ENCODE peak calls at places on chromosomes 11 and 22, in six cellular contexts. One of them, this sample, is unnamed.
A peak's percentile ranks its signal among the peaks of the same experiment; 100 is the strongest.

GRCh38 chr11:101470881-101471535 is 112.8 kb downstream of the TRPC6 start:
- DNase-seq in adrenal gland: no peak
- DNase-seq in psoas muscle: no peak
- DNase-seq in neural progenitor cell: no peak
- DNase-seq in upper lobe of right lung: no peak
- DNase-seq in tibial nerve: no peak
- DNase-seq in this sample: no peak

GRCh38 chr11:2303627-2304155 is 1.9 kb downstream of the TSPAN32 start:
- DNase-seq in adrenal gland: no peak
- DNase-seq in psoas muscle: peak; percentile 48
- DNase-seq in neural progenitor cell: no peak
- DNase-seq in upper lobe of right lung: peak; percentile 63
- DNase-seq in tibial nerve: no peak
- DNase-seq in this sample: peak; percentile 75

GRCh38 chr11:69215784-69216415 is 60.2 kb downstream of the SMIM38 start:
- DNase-seq in adrenal gland: no peak
- DNase-seq in psoas muscle: no peak
- DNase-seq in neural progenitor cell: no peak
- DNase-seq in upper lobe of right lung: no peak
- DNase-seq in tibial nerve: no peak
- DNase-seq in this sample: no peak

GRCh38 chr11:75281469-75282095 is 41.0 kb downstream of the TPBGL start:
- DNase-seq in adrenal gland: no peak
- DNase-seq in psoas muscle: peak; percentile 28
- DNase-seq in neural progenitor cell: no peak
- DNase-seq in upper lobe of right lung: no peak
- DNase-seq in tibial nerve: no peak
- DNase-seq in this sample: no peak

GRCh38 chr11:61881397-61881796 is 9.9 kb downstream of the FADS3 start:
- DNase-seq in adrenal gland: no peak
- DNase-seq in psoas muscle: no peak
- DNase-seq in neural progenitor cell: peak; percentile 22
- DNase-seq in upper lobe of right lung: no peak
- DNase-seq in tibial nerve: no peak
- DNase-seq in this sample: peak; percentile 42

GRCh38 chr11:17861036-17861755 is 126.6 kb downstream of the KCNC1 start:
- DNase-seq in adrenal gland: no peak
- DNase-seq in psoas muscle: no peak
- DNase-seq in neural progenitor cell: no peak
- DNase-seq in upper lobe of right lung: no peak
- DNase-seq in tibial nerve: no peak
- DNase-seq in this sample: no peak

GRCh38 chr22:41925783-41926460 is 684 bp downstream of the TNFRSF13C start:
- DNase-seq in adrenal gland: peak; percentile 76
- DNase-seq in psoas muscle: peak; percentile 90
- DNase-seq in neural progenitor cell: peak; percentile 87
- DNase-seq in upper lobe of right lung: peak; percentile 81
- DNase-seq in tibial nerve: no peak
- DNase-seq in this sample: peak; percentile 50

GRCh38 chr22:26259510-26259909 is 90.2 kb downstream of the SEZ6L start:
- DNase-seq in adrenal gland: no peak
- DNase-seq in psoas muscle: no peak
- DNase-seq in neural progenitor cell: peak; percentile 82
- DNase-seq in upper lobe of right lung: no peak
- DNase-seq in tibial nerve: no peak
- DNase-seq in this sample: no peak

GRCh38 chr11:102522332-102523207 is 8.0 kb downstream of the MMP7 start:
- DNase-seq in adrenal gland: peak; percentile 29
- DNase-seq in psoas muscle: no peak
- DNase-seq in neural progenitor cell: no peak
- DNase-seq in upper lobe of right lung: no peak
- DNase-seq in tibial nerve: no peak
- DNase-seq in this sample: no peak

GRCh38 chr11:65982824-65983588 is 19.0 kb downstream of the EIF1AD start:
- DNase-seq in adrenal gland: no peak
- DNase-seq in psoas muscle: no peak
- DNase-seq in neural progenitor cell: no peak
- DNase-seq in upper lobe of right lung: no peak
- DNase-seq in tibial nerve: no peak
- DNase-seq in this sample: no peak

GRCh38 chr11:73218830-73219215 is 742 bp downstream of the P2RY2 start:
- DNase-seq in adrenal gland: no peak
- DNase-seq in psoas muscle: peak; percentile 74
- DNase-seq in neural progenitor cell: peak; percentile 53
- DNase-seq in upper lobe of right lung: no peak
- DNase-seq in tibial nerve: no peak
- DNase-seq in this sample: no peak

GRCh38 chr11:117819096-117820040 is 5.2 kb downstream of the FXYD2 start:
- DNase-seq in adrenal gland: peak; percentile 66
- DNase-seq in psoas muscle: peak; percentile 71
- DNase-seq in neural progenitor cell: peak; percentile 83
- DNase-seq in upper lobe of right lung: no peak
- DNase-seq in tibial nerve: no peak
- DNase-seq in this sample: peak; percentile 74

GRCh38 chr11:27124514-27125264 is 84.1 kb downstream of the BBOX1 start:
- DNase-seq in adrenal gland: no peak
- DNase-seq in psoas muscle: no peak
- DNase-seq in neural progenitor cell: no peak
- DNase-seq in upper lobe of right lung: no peak
- DNase-seq in tibial nerve: no peak
- DNase-seq in this sample: no peak
- TF ChIP-seq CTCF in adrenal gland: no peak
- TF ChIP-seq CTCF in psoas muscle: no peak
- TF ChIP-seq CTCF in neural progenitor cell: no peak
- TF ChIP-seq CTCF in upper lobe of right lung: no peak
- TF ChIP-seq CTCF in tibial nerve: no peak
- TF ChIP-seq CTCF in this sample: no peak

GRCh38 chr11:57387284-57388030 is 3.0 kb downstream of the PRG2 start:
- DNase-seq in adrenal gland: peak; percentile 17
- DNase-seq in psoas muscle: no peak
- DNase-seq in neural progenitor cell: no peak
- DNase-seq in upper lobe of right lung: no peak
- DNase-seq in tibial nerve: no peak
- DNase-seq in this sample: peak; percentile 42
- TF ChIP-seq CTCF in adrenal gland: no peak
- TF ChIP-seq CTCF in psoas muscle: no peak
- TF ChIP-seq CTCF in neural progenitor cell: no peak
- TF ChIP-seq CTCF in upper lobe of right lung: no peak
- TF ChIP-seq CTCF in tibial nerve: no peak
- TF ChIP-seq CTCF in this sample: no peak

DNA sequence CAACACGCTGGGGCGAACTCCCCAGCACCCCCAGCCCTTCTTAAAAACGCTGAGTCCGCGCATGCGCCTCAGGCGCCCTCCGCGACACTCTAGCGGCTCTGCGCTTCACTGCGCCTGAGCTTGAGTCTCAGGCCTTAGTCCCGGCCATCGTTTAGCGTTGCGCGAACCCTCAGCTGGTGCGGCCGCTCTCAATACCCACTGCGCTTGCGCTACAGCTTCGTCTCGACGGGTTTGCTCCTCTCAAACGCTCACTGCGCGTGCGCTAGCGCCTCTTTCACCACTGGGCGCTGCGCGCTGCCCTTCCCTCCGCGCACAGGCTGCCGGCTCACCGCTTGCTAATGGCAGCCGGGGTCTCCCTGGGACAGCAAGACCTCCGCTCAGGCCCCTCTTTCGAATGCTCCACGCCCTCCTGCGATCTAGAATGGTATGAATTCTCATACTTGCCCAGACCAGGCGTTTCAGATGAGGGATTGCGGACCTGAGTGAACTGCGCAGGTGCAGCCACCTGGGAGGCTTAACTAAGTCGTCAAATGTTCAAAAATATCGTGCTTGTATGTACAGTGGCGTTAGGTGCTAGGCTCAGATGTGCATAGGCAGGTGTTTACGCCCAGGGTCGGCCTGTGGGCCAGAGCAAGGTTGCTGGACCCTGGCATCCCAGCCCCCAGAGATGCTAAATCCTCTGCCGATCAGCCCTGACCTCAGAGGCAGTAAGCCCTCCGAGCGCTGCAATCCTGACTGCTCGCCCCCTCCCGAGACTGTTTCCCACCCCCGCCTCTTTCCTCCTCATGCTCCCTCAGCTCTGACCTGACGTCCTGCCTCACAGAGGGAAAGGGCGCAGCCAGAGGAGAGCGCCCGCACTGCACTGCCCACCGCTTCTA is at the start of gene SLC2A11:
- DNase-seq in adrenal gland: peak; percentile 97
- DNase-seq in psoas muscle: peak; percentile 100
- DNase-seq in neural progenitor cell: peak; percentile 100
- DNase-seq in upper lobe of right lung: peak; percentile 99
- DNase-seq in tibial nerve: peak; percentile 87
- DNase-seq in this sample: peak; percentile 98
- TF ChIP-seq CTCF in adrenal gland: peak; percentile 34
- TF ChIP-seq CTCF in psoas muscle: no peak
- TF ChIP-seq CTCF in neural progenitor cell: peak; percentile 44
- TF ChIP-seq CTCF in upper lobe of right lung: peak; percentile 31
- TF ChIP-seq CTCF in tibial nerve: peak; percentile 37
- TF ChIP-seq CTCF in this sample: no peak

GRCh38 chr11:122294041-122294440 is 178.0 kb upstream of the BLID start:
- DNase-seq in adrenal gland: no peak
- DNase-seq in psoas muscle: no peak
- DNase-seq in neural progenitor cell: no peak
- DNase-seq in upper lobe of right lung: no peak
- DNase-seq in tibial nerve: no peak
- DNase-seq in this sample: no peak

DNA sequence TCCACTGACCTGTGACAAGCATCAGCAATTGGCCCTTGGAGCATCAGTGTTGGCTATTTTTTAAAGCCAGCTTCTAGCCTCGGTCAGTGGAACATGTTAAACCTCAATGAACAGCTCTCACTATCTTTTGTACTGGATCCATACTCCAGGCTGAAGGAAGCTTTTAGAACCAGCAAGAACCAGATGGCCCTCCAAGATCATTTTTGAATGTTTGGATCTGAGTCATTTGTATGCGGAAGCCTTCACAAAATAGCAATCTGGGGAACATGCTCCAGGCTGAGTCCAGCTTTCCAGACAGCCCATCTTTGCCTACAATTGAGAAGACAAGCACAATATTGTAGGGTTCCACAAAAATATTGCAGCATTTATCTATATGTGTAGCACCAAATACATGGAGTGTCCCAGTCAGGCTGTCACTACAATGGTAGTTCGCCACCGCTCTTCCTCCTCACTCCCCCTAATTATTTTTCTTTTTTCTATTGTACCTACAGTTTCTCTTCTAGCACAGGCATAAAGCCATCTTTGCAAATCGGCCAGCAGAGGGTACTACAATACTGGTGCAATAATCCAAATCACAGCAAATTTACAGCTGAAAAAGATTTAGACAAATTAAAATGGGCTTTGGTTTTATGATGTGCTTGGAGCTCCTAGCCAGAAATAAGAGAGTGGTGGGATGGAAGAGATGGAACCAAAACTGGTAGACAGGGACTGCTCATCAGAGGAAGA is 177.4 kb upstream of the BLID start:
- DNase-seq in adrenal gland: no peak
- DNase-seq in psoas muscle: no peak
- DNase-seq in neural progenitor cell: no peak
- DNase-seq in upper lobe of right lung: no peak
- DNase-seq in tibial nerve: no peak
- DNase-seq in this sample: no peak
- TF ChIP-seq CTCF in adrenal gland: peak; percentile 44
- TF ChIP-seq CTCF in psoas muscle: peak; percentile 13
- TF ChIP-seq CTCF in neural progenitor cell: peak; percentile 30
- TF ChIP-seq CTCF in upper lobe of right lung: peak; percentile 29
- TF ChIP-seq CTCF in tibial nerve: no peak
- TF ChIP-seq CTCF in this sample: peak; percentile 52

GRCh38 chr22:46568102-46568809 is 30.8 kb upstream of the CELSR1 start:
- DNase-seq in adrenal gland: no peak
- DNase-seq in psoas muscle: peak; percentile 19
- DNase-seq in neural progenitor cell: peak; percentile 10
- DNase-seq in upper lobe of right lung: no peak
- DNase-seq in tibial nerve: no peak
- DNase-seq in this sample: no peak
- TF ChIP-seq CTCF in adrenal gland: no peak
- TF ChIP-seq CTCF in psoas muscle: no peak
- TF ChIP-seq CTCF in neural progenitor cell: no peak
- TF ChIP-seq CTCF in upper lobe of right lung: no peak
- TF ChIP-seq CTCF in tibial nerve: no peak
- TF ChIP-seq CTCF in this sample: no peak

DNA sequence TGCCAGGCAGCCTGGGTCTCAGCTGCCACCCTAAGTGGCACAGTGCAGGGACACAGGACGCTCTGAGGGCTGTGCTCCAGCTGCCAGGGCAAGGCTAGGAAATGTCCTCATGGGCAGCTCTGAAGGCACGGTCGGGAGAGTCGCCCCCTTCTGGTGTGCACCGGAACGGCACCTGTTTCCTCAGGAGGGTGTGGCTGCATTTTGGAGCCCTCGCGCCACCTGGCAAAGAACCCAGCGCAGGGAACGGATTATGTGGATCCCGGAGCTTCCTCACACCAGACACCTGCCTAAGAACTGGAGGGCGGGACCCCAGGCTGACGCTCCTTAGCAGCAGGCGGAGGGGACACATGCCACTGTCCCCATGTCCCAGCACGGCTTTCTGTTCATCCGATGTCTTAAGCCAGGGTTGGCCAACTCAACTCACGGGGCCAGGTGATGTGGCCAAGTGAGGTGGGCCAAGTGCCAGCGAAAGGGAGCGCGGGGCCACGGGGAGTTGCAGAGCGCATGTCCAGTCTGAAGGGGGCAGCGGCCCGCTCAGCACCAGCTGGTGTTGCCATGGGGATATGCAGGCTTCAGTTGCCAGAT is 5.1 kb upstream of the SLC22A8 start:
- DNase-seq in adrenal gland: no peak
- DNase-seq in psoas muscle: no peak
- DNase-seq in neural progenitor cell: peak; percentile 58
- DNase-seq in upper lobe of right lung: no peak
- DNase-seq in tibial nerve: no peak
- DNase-seq in this sample: no peak
- TF ChIP-seq CTCF in adrenal gland: no peak
- TF ChIP-seq CTCF in psoas muscle: no peak
- TF ChIP-seq CTCF in neural progenitor cell: peak; percentile 70
- TF ChIP-seq CTCF in upper lobe of right lung: peak; percentile 27
- TF ChIP-seq CTCF in tibial nerve: no peak
- TF ChIP-seq CTCF in this sample: peak; percentile 33

DNA sequence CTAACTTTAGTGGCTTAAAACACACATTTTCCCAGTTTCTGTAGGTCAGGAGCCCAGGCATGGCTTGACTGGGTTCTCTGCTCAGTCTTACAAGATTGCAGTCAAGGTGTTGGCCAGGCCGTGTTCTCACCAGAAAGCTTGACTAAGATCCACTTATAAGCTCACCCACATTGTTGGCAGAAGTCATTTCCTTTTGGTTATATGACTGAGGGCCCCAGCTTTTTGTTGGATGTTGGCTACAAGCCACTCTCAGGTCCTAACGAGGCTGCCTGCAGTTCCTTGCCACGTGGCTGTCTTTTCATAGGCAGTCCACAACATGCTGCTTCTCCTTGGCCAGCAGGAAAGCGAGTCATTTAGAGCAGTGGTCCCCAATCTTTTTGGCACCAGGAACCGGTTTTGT is 79.3 kb upstream of the CRTAM start:
- DNase-seq in adrenal gland: no peak
- DNase-seq in psoas muscle: no peak
- DNase-seq in neural progenitor cell: no peak
- DNase-seq in upper lobe of right lung: no peak
- DNase-seq in tibial nerve: no peak
- DNase-seq in this sample: no peak
- TF ChIP-seq CTCF in adrenal gland: no peak
- TF ChIP-seq CTCF in psoas muscle: no peak
- TF ChIP-seq CTCF in neural progenitor cell: no peak
- TF ChIP-seq CTCF in upper lobe of right lung: no peak
- TF ChIP-seq CTCF in tibial nerve: no peak
- TF ChIP-seq CTCF in this sample: no peak

This sample was measured in heart right ventricle.